ENCODE peak calls at places on chromosomes 16 and 17, in four cellular contexts. One of them, this sample, is unnamed.

GRCh38 chr17:10768766-10769383 is 35.0 kb downstream of the TMEM238L start:
- DNase-seq in heart left ventricle: no peak
- DNase-seq in thyroid gland: no peak
- DNase-seq in H9: no peak
- DNase-seq in this sample: no peak

GRCh38 chr16:82960923-82961322 is 334.2 kb downstream of the CDH13 start:
- DNase-seq in heart left ventricle: no peak
- DNase-seq in thyroid gland: no peak
- DNase-seq in H9: no peak
- DNase-seq in this sample: no peak

GRCh38 chr16:68362952-68363846 is 52.4 kb downstream of the PRMT7 start:
- DNase-seq in heart left ventricle: no peak
- DNase-seq in thyroid gland: peak; percentile 72
- DNase-seq in H9: no peak
- DNase-seq in this sample: peak; percentile 41

GRCh38 chr17:49191917-49192741 is 18.2 kb downstream of the GNGT2 start:
- DNase-seq in heart left ventricle: peak; percentile 88
- DNase-seq in thyroid gland: peak; percentile 93
- DNase-seq in H9: peak; percentile 97
- DNase-seq in this sample: peak; percentile 92

GRCh38 chr17:65664296-65664695 is 102.8 kb upstream of the AXIN2 start:
- DNase-seq in heart left ventricle: no peak
- DNase-seq in thyroid gland: no peak
- DNase-seq in H9: no peak
- DNase-seq in this sample: no peak

GRCh38 chr17:17792551-17793377 is 44.0 kb downstream of the SREBF1 start:
- DNase-seq in heart left ventricle: peak; percentile 61
- DNase-seq in thyroid gland: no peak
- DNase-seq in H9: peak; percentile 69
- DNase-seq in this sample: peak; percentile 77

GRCh38 chr16:67563708-67564468 is 1.6 kb downstream of the CTCF start:
- DNase-seq in heart left ventricle: no peak
- DNase-seq in thyroid gland: peak; percentile 51
- DNase-seq in H9: no peak
- DNase-seq in this sample: no peak

GRCh38 chr16:2751577-2752034 is 832 bp upstream of the SRRM2 start:
- DNase-seq in heart left ventricle: peak; percentile 40
- DNase-seq in thyroid gland: no peak
- DNase-seq in H9: peak; percentile 90
- DNase-seq in this sample: no peak

GRCh38 chr17:10756604-10757003 is 26.8 kb upstream of the TMEM220 start:
- DNase-seq in heart left ventricle: no peak
- DNase-seq in thyroid gland: no peak
- DNase-seq in H9: no peak
- DNase-seq in this sample: no peak

GRCh38 chr17:12959441-12959840 is 58.4 kb downstream of the ELAC2 start:
- DNase-seq in heart left ventricle: no peak
- DNase-seq in thyroid gland: no peak
- DNase-seq in H9: no peak
- DNase-seq in this sample: no peak

GRCh38 chr17:81090361-81091133 is 55.6 kb downstream of the BAIAP2 start:
- DNase-seq in heart left ventricle: peak; percentile 65
- DNase-seq in thyroid gland: no peak
- DNase-seq in H9: peak; percentile 95
- DNase-seq in this sample: peak; percentile 52

GRCh38 chr16:722835-723633 is 2.1 kb downstream of the ANTKMT start:
- DNase-seq in heart left ventricle: no peak
- DNase-seq in thyroid gland: no peak
- DNase-seq in H9: no peak
- DNase-seq in this sample: no peak
- H3K27ac ChIP-seq in heart left ventricle: no peak overlapping the region
- H3K27ac ChIP-seq in thyroid gland: no peak overlapping the region
- H3K27ac ChIP-seq in H9: no peak overlapping the region
- H3K27ac ChIP-seq in this sample: no peak overlapping the region

DNA sequence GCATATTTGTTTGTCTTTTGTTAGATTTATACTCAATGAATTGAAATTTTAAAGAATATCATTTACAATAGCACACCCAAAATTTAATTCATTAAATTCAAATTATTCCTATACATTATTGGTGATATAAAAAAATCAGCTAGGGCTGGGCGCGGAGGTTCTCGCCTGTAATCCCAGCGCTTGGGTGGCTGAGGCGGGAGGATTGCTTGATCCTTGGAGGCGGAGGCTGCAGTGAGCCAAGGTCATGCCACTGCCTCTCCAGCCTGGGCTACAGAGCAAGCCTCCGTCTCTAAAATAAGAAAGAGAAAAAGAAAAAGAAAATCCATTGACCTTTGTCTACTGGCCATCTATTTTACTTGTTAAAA is 4.5 kb upstream of the PRDM7 start:
- DNase-seq in heart left ventricle: no peak
- DNase-seq in thyroid gland: no peak
- DNase-seq in H9: peak; percentile 38
- DNase-seq in this sample: no peak
- H3K4me1 ChIP-seq in heart left ventricle: peaks cover 16% of the 10 kb centered on the region
- H3K4me1 ChIP-seq in thyroid gland: peaks cover 3% of the 10 kb centered on the region
- H3K4me1 ChIP-seq in H9: no peaks in the 10 kb centered on the region
- H3K4me1 ChIP-seq in this sample: peaks cover 23% of the 10 kb centered on the region

GRCh38 chr17:29643817-29644160 is 21.1 kb upstream of the CORO6 start:
- DNase-seq in heart left ventricle: no peak
- DNase-seq in thyroid gland: no peak
- DNase-seq in H9: no peak
- DNase-seq in this sample: no peak

GRCh38 chr17:29642171-29642611 is 19.5 kb upstream of the CORO6 start:
- DNase-seq in heart left ventricle: no peak
- DNase-seq in thyroid gland: peak; percentile 29
- DNase-seq in H9: no peak
- DNase-seq in this sample: no peak

GRCh38 chr17:29640981-29641642 is 18.4 kb upstream of the CORO6 start:
- DNase-seq in heart left ventricle: no peak
- DNase-seq in thyroid gland: no peak
- DNase-seq in H9: no peak
- DNase-seq in this sample: no peak

GRCh38 chr17:29645516-29646051 is 22.9 kb upstream of the CORO6 start:
- DNase-seq in heart left ventricle: peak; percentile 85
- DNase-seq in thyroid gland: peak; percentile 69
- DNase-seq in H9: no peak
- DNase-seq in this sample: no peak

DNA sequence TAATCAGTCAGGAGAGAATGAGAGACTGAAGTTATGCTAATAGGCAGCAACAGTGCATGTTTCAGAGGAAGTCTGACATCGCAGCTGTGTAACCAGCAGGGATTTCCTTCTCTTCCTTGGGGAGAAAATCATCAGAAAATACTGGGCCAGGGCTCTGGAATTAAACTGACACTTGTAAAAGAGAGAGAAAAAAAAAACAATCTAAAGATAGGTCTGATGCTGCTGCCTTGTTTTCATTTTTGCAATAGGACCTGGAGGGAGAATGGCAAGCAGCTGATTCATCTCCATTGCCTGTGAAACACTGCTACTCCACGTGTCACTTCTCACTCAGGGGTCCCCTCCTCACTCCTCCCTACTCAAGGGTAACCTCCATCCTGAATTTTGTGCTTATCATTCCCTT is 17.7 kb upstream of the CORO6 start:
- DNase-seq in heart left ventricle: no peak
- DNase-seq in thyroid gland: no peak
- DNase-seq in H9: no peak
- DNase-seq in this sample: no peak
- H3K27ac ChIP-seq in heart left ventricle: peak overlapping the region; percentile 77
- H3K27ac ChIP-seq in thyroid gland: peak overlapping the region; percentile 96
- H3K27ac ChIP-seq in H9: no peak overlapping the region
- H3K27ac ChIP-seq in this sample: no peak overlapping the region

DNA sequence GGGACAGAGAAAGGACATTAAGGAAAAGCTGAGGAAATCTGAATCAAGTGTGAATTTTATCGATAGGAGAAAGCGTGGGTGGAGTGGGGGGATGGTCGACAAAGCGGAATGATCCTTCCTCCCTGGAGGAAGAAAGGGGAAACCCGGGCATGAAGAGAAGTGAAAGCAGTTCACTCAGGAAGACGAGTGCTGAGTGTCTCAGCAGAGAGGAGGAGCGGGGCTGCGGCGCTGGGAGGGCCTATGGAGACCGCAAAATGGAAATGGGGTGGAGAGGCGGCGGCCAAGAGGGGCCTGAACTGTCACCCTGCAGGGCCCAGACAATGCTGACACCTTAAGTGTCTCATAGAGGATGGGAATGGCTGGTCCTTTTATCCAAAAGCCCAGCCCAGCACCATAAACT is 8.7 kb downstream of the ZDHHC7 start:
- DNase-seq in heart left ventricle: peak; percentile 55
- DNase-seq in thyroid gland: no peak
- DNase-seq in H9: no peak
- DNase-seq in this sample: no peak
- H3K4me1 ChIP-seq in heart left ventricle: peaks cover 68% of the 10 kb centered on the region
- H3K4me1 ChIP-seq in thyroid gland: peaks cover 75% of the 10 kb centered on the region
- H3K4me1 ChIP-seq in H9: no peaks in the 10 kb centered on the region
- H3K4me1 ChIP-seq in this sample: peaks cover 49% of the 10 kb centered on the region

DNA sequence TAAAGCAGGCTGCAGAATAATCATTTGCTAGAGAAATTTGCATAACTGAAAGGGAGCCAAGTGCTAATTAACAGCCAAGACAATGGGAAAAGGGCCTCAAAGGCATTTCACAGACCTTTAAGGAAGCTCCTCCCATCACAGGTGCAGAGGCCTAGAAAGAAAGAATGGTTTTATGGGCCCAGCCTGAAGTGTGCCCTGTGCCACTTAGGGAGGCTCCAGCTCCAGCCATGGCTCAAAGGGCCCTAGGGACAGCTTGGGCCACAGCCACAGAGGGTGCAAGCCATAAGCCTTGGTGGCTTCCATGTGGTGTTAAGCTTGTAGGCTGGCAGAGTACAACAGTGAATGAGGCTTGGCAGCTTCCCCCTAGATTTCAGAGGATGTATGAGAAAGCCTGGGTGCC is 50.1 kb downstream of the RNF112 start:
- DNase-seq in heart left ventricle: no peak
- DNase-seq in thyroid gland: no peak
- DNase-seq in H9: peak; percentile 85
- DNase-seq in this sample: no peak
- H3K27ac ChIP-seq in heart left ventricle: no peak overlapping the region
- H3K27ac ChIP-seq in thyroid gland: no peak overlapping the region
- H3K27ac ChIP-seq in H9: peak overlapping the region; percentile 38
- H3K27ac ChIP-seq in this sample: no peak overlapping the region

DNA sequence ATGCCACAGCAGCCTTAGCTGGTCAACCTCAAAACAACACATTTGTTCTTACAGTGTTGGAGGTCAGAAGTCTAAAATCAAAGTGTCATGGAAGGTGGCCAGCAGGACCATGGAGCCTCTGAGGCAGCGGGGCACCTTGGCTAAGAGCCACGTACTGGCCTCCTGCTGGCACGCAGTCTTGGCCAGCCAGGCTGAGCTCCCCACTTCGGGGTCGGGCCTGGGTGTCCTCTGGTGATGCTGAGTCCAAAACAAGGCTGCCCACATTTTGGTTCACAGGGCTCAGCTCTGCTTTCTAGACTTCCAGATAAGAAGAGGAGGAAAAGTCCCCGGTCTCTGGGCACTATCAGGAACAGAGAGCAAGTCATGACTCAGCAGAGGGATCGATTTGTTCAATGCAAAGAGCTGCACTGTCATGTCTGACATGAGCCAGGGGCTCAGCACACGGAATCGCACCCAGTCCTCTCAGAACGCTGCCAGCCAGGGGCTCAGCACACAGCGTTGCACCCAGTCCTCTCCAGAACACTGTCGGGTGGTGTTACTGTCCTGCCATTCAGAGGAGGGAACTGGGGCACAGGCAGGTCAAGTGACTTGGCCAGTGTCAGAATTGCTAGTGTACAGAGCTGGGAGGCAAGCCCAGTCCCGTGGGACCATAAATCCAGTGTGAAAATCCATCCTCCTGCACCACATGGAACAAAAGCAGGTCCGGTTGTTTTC is 2.5 kb downstream of the LGALS9 start:
- DNase-seq in heart left ventricle: no peak
- DNase-seq in thyroid gland: no peak
- DNase-seq in H9: no peak
- DNase-seq in this sample: no peak
- H3K4me1 ChIP-seq in heart left ventricle: peaks cover 28% of the 10 kb centered on the region
- H3K4me1 ChIP-seq in thyroid gland: peaks cover 36% of the 10 kb centered on the region
- H3K4me1 ChIP-seq in H9: no peaks in the 10 kb centered on the region
- H3K4me1 ChIP-seq in this sample: peaks cover 42% of the 10 kb centered on the region

DNA sequence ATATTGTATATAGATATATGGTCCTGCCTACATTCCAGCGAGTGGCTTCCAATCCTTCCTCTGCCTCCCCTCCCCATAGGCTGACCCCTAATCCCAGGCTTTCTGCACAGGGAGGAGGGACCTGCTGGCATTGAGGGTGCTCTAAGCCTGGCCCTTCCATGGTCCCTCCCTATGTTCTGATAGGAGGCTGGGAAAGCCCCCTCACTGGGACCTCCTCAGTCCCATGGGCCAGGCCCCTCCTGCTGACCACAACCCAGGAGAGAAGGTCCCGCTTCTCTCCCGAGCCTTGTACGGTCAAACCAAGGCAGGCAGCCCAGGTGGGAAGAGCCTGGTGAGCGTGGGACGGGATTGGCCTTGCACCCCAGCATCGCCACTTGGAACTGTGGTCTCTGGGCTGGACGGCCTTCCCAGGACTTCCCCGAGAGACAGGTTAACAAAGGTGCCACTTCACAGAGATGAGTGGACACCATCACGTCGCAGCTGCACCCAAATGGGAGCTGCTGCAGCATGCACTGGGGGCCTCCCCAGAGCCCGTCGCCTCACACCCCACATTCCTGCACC is 859 bp downstream of the ALDH3A1 start:
- DNase-seq in heart left ventricle: no peak
- DNase-seq in thyroid gland: no peak
- DNase-seq in H9: no peak
- DNase-seq in this sample: no peak
- H3K27ac ChIP-seq in heart left ventricle: no peak overlapping the region
- H3K27ac ChIP-seq in thyroid gland: no peak overlapping the region
- H3K27ac ChIP-seq in H9: no peak overlapping the region
- H3K27ac ChIP-seq in this sample: no peak overlapping the region

DNA sequence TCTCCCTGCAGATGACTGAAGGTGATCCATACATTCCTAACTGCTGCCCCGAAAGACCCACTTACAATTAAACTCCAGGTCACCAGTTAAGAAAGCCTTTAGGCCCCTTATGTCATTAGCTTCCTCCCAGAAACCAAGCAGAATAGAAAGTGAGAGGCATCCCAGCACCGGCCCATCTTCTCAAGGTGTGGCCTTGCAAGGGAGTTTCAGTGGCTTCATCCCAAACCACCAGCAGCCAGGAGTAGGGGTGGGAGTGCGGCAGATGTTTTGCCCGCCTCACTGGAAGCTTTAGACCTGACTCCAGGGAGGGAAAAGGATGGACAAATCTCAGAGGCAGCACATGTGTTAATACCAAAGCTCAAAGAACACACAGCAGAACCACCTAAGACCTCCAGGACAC is 5.1 kb downstream of the ZFHX3 start:
- DNase-seq in heart left ventricle: no peak
- DNase-seq in thyroid gland: no peak
- DNase-seq in H9: no peak
- DNase-seq in this sample: no peak
- H3K4me1 ChIP-seq in heart left ventricle: peaks cover 51% of the 10 kb centered on the region
- H3K4me1 ChIP-seq in thyroid gland: peaks cover 90% of the 10 kb centered on the region
- H3K4me1 ChIP-seq in H9: peaks cover 20% of the 10 kb centered on the region
- H3K4me1 ChIP-seq in this sample: no peaks in the 10 kb centered on the region